ENCODE peak calls at places on chromosomes 3 and 15, in eight cellular contexts. One of them, this sample, is unnamed.

GRCh38 chr3:157231071-157231470 is 71.1 kb upstream of the CCNL1 start:
- DNase-seq in effector memory CD4-positive, alpha-beta T cell: no peak
- DNase-seq in cardiac muscle cell: no peak
- DNase-seq in GDM1: no peak
- DNase-seq in hepatocyte: no peak
- DNase-seq in occipital lobe: no peak
- DNase-seq in CD4-positive, alpha-beta T cell: no peak
- DNase-seq in T-helper 2 cell: no peak
- DNase-seq in this sample: no peak

GRCh38 chr3:50604628-50605588 is 6.7 kb downstream of the CISH start:
- DNase-seq in effector memory CD4-positive, alpha-beta T cell: no peak
- DNase-seq in cardiac muscle cell: no peak
- DNase-seq in GDM1: no peak
- DNase-seq in hepatocyte: no peak
- DNase-seq in occipital lobe: no peak
- DNase-seq in CD4-positive, alpha-beta T cell: no peak
- DNase-seq in T-helper 2 cell: no peak
- DNase-seq in this sample: no peak

GRCh38 chr3:10602769-10603768 is 97.7 kb upstream of the ATP2B2 start:
- DNase-seq in effector memory CD4-positive, alpha-beta T cell: peak; percentile 37
- DNase-seq in cardiac muscle cell: peak; percentile 82
- DNase-seq in GDM1: no peak
- DNase-seq in hepatocyte: no peak
- DNase-seq in occipital lobe: no peak
- DNase-seq in CD4-positive, alpha-beta T cell: peak; percentile 47
- DNase-seq in T-helper 2 cell: no peak
- DNase-seq in this sample: no peak

GRCh38 chr15:55627730-55628368 is 39.7 kb upstream of the PYGO1 start:
- DNase-seq in effector memory CD4-positive, alpha-beta T cell: no peak
- DNase-seq in cardiac muscle cell: no peak
- DNase-seq in GDM1: no peak
- DNase-seq in hepatocyte: peak; percentile 80
- DNase-seq in occipital lobe: no peak
- DNase-seq in CD4-positive, alpha-beta T cell: no peak
- DNase-seq in T-helper 2 cell: no peak
- DNase-seq in this sample: no peak

GRCh38 chr15:67048281-67049279 is 16.8 kb upstream of the SMAD3 start:
- DNase-seq in effector memory CD4-positive, alpha-beta T cell: no peak
- DNase-seq in cardiac muscle cell: no peak
- DNase-seq in GDM1: no peak
- DNase-seq in hepatocyte: peak; percentile 92
- DNase-seq in occipital lobe: no peak
- DNase-seq in CD4-positive, alpha-beta T cell: no peak
- DNase-seq in T-helper 2 cell: no peak
- DNase-seq in this sample: no peak

GRCh38 chr15:97840501-97840900 is 120.0 kb upstream of the ARRDC4 start:
- DNase-seq in effector memory CD4-positive, alpha-beta T cell: no peak
- DNase-seq in cardiac muscle cell: no peak
- DNase-seq in GDM1: no peak
- DNase-seq in hepatocyte: no peak
- DNase-seq in occipital lobe: no peak
- DNase-seq in CD4-positive, alpha-beta T cell: no peak
- DNase-seq in T-helper 2 cell: no peak
- DNase-seq in this sample: no peak

GRCh38 chr3:118196183-118196582 is 838.5 kb downstream of the IGSF11 start:
- DNase-seq in effector memory CD4-positive, alpha-beta T cell: no peak
- DNase-seq in cardiac muscle cell: no peak
- DNase-seq in GDM1: no peak
- DNase-seq in hepatocyte: no peak
- DNase-seq in occipital lobe: no peak
- DNase-seq in CD4-positive, alpha-beta T cell: no peak
- DNase-seq in T-helper 2 cell: no peak
- DNase-seq in this sample: no peak

GRCh38 chr3:44342191-44342790 is 3.7 kb downstream of the TCAIM start:
- DNase-seq in effector memory CD4-positive, alpha-beta T cell: no peak
- DNase-seq in cardiac muscle cell: no peak
- DNase-seq in GDM1: no peak
- DNase-seq in hepatocyte: peak; percentile 16
- DNase-seq in occipital lobe: no peak
- DNase-seq in CD4-positive, alpha-beta T cell: no peak
- DNase-seq in T-helper 2 cell: no peak
- DNase-seq in this sample: no peak

GRCh38 chr3:186193534-186194450 is 84.9 kb upstream of the ETV5 start:
- DNase-seq in effector memory CD4-positive, alpha-beta T cell: no peak
- DNase-seq in cardiac muscle cell: peak; percentile 61
- DNase-seq in GDM1: no peak
- DNase-seq in hepatocyte: peak; percentile 78
- DNase-seq in occipital lobe: no peak
- DNase-seq in CD4-positive, alpha-beta T cell: no peak
- DNase-seq in T-helper 2 cell: no peak
- DNase-seq in this sample: no peak

GRCh38 chr3:171829841-171830559 is 13.1 kb upstream of the TMEM212 start:
- DNase-seq in effector memory CD4-positive, alpha-beta T cell: no peak
- DNase-seq in cardiac muscle cell: peak; percentile 79
- DNase-seq in GDM1: no peak
- DNase-seq in hepatocyte: peak; percentile 85
- DNase-seq in occipital lobe: peak; percentile 27
- DNase-seq in CD4-positive, alpha-beta T cell: no peak
- DNase-seq in T-helper 2 cell: no peak
- DNase-seq in this sample: peak; percentile 54

GRCh38 chr15:99507732-99508571 is 57.8 kb upstream of the MEF2A start:
- DNase-seq in effector memory CD4-positive, alpha-beta T cell: no peak
- DNase-seq in cardiac muscle cell: no peak
- DNase-seq in GDM1: peak; percentile 35
- DNase-seq in hepatocyte: peak; percentile 31
- DNase-seq in occipital lobe: no peak
- DNase-seq in CD4-positive, alpha-beta T cell: no peak
- DNase-seq in T-helper 2 cell: no peak
- DNase-seq in this sample: no peak

GRCh38 chr3:44924102-44925084 is 50.0 kb downstream of the TGM4 start:
- DNase-seq in effector memory CD4-positive, alpha-beta T cell: no peak
- DNase-seq in cardiac muscle cell: no peak
- DNase-seq in GDM1: no peak
- DNase-seq in hepatocyte: no peak
- DNase-seq in occipital lobe: no peak
- DNase-seq in CD4-positive, alpha-beta T cell: no peak
- DNase-seq in T-helper 2 cell: no peak
- DNase-seq in this sample: no peak

GRCh38 chr15:69451951-69452701 is 492 bp upstream of the RPLP1 start:
- DNase-seq in effector memory CD4-positive, alpha-beta T cell: no peak
- DNase-seq in cardiac muscle cell: no peak
- DNase-seq in GDM1: no peak
- DNase-seq in hepatocyte: peak; percentile 15
- DNase-seq in occipital lobe: no peak
- DNase-seq in CD4-positive, alpha-beta T cell: peak; percentile 28
- DNase-seq in T-helper 2 cell: no peak
- DNase-seq in this sample: no peak

GRCh38 chr3:66236281-66236680 is 15.5 kb downstream of the SLC25A26 start:
- DNase-seq in effector memory CD4-positive, alpha-beta T cell: no peak
- DNase-seq in cardiac muscle cell: peak; percentile 36
- DNase-seq in GDM1: no peak
- DNase-seq in hepatocyte: peak; percentile 15
- DNase-seq in occipital lobe: no peak
- DNase-seq in CD4-positive, alpha-beta T cell: no peak
- DNase-seq in T-helper 2 cell: no peak
- DNase-seq in this sample: no peak

GRCh38 chr3:43629254-43629653 is 7.4 kb upstream of the ANO10 start:
- DNase-seq in effector memory CD4-positive, alpha-beta T cell: no peak
- DNase-seq in cardiac muscle cell: no peak
- DNase-seq in GDM1: no peak
- DNase-seq in hepatocyte: no peak
- DNase-seq in occipital lobe: no peak
- DNase-seq in CD4-positive, alpha-beta T cell: no peak
- DNase-seq in T-helper 2 cell: no peak
- DNase-seq in this sample: no peak

GRCh38 chr3:49602877-49603411 is 48.7 kb downstream of the BSN start:
- DNase-seq in effector memory CD4-positive, alpha-beta T cell: peak; percentile 44
- DNase-seq in cardiac muscle cell: no peak
- DNase-seq in GDM1: no peak
- DNase-seq in hepatocyte: no peak
- DNase-seq in occipital lobe: no peak
- DNase-seq in CD4-positive, alpha-beta T cell: peak; percentile 33
- DNase-seq in T-helper 2 cell: no peak
- DNase-seq in this sample: no peak

GRCh38 chr15:77419050-77419835 is 661 bp downstream of the PEAK1 start:
- DNase-seq in effector memory CD4-positive, alpha-beta T cell: peak; percentile 22
- DNase-seq in cardiac muscle cell: peak; percentile 66
- DNase-seq in GDM1: no peak
- DNase-seq in hepatocyte: peak; percentile 66
- DNase-seq in occipital lobe: peak; percentile 32
- DNase-seq in CD4-positive, alpha-beta T cell: peak; percentile 3
- DNase-seq in T-helper 2 cell: peak; percentile 10
- DNase-seq in this sample: no peak

GRCh38 chr3:4732974-4733373 is 239.8 kb downstream of the ITPR1 start:
- DNase-seq in effector memory CD4-positive, alpha-beta T cell: no peak
- DNase-seq in cardiac muscle cell: no peak
- DNase-seq in GDM1: no peak
- DNase-seq in hepatocyte: no peak
- DNase-seq in occipital lobe: no peak
- DNase-seq in CD4-positive, alpha-beta T cell: no peak
- DNase-seq in T-helper 2 cell: no peak
- DNase-seq in this sample: no peak

GRCh38 chr3:98657429-98657828 is 64.0 kb upstream of the CPOX start:
- DNase-seq in effector memory CD4-positive, alpha-beta T cell: no peak
- DNase-seq in cardiac muscle cell: peak; percentile 1
- DNase-seq in GDM1: no peak
- DNase-seq in hepatocyte: peak; percentile 65
- DNase-seq in occipital lobe: no peak
- DNase-seq in CD4-positive, alpha-beta T cell: peak; percentile 11
- DNase-seq in T-helper 2 cell: no peak
- DNase-seq in this sample: no peak

GRCh38 chr3:107699682-107700081 is 176.9 kb downstream of the BBX start:
- DNase-seq in effector memory CD4-positive, alpha-beta T cell: no peak
- DNase-seq in cardiac muscle cell: no peak
- DNase-seq in GDM1: no peak
- DNase-seq in hepatocyte: no peak
- DNase-seq in occipital lobe: no peak
- DNase-seq in CD4-positive, alpha-beta T cell: no peak
- DNase-seq in T-helper 2 cell: no peak
- DNase-seq in this sample: no peak

GRCh38 chr3:18679226-18679625 is 254.1 kb upstream of the SATB1 start:
- DNase-seq in effector memory CD4-positive, alpha-beta T cell: no peak
- DNase-seq in cardiac muscle cell: no peak
- DNase-seq in GDM1: no peak
- DNase-seq in hepatocyte: no peak
- DNase-seq in occipital lobe: no peak
- DNase-seq in CD4-positive, alpha-beta T cell: peak; percentile 7
- DNase-seq in T-helper 2 cell: no peak
- DNase-seq in this sample: no peak

GRCh38 chr3:30516238-30516637 is 90.2 kb upstream of the TGFBR2 start:
- DNase-seq in effector memory CD4-positive, alpha-beta T cell: no peak
- DNase-seq in cardiac muscle cell: no peak
- DNase-seq in GDM1: no peak
- DNase-seq in hepatocyte: no peak
- DNase-seq in occipital lobe: no peak
- DNase-seq in CD4-positive, alpha-beta T cell: no peak
- DNase-seq in T-helper 2 cell: no peak
- DNase-seq in this sample: no peak

GRCh38 chr3:149646181-149646766 is 11.6 kb downstream of the WWTR1 start:
- DNase-seq in effector memory CD4-positive, alpha-beta T cell: no peak
- DNase-seq in cardiac muscle cell: no peak
- DNase-seq in GDM1: no peak
- DNase-seq in hepatocyte: no peak
- DNase-seq in occipital lobe: no peak
- DNase-seq in CD4-positive, alpha-beta T cell: no peak
- DNase-seq in T-helper 2 cell: no peak
- DNase-seq in this sample: no peak

GRCh38 chr15:74655424-74655823 is 39.8 kb downstream of the CLK3 start:
- DNase-seq in effector memory CD4-positive, alpha-beta T cell: no peak
- DNase-seq in cardiac muscle cell: no peak
- DNase-seq in GDM1: no peak
- DNase-seq in hepatocyte: no peak
- DNase-seq in occipital lobe: no peak
- DNase-seq in CD4-positive, alpha-beta T cell: no peak
- DNase-seq in T-helper 2 cell: no peak
- DNase-seq in this sample: no peak

GRCh38 chr3:138331143-138331894 is 1.7 kb upstream of the NME9 start:
- DNase-seq in effector memory CD4-positive, alpha-beta T cell: no peak
- DNase-seq in cardiac muscle cell: no peak
- DNase-seq in GDM1: no peak
- DNase-seq in hepatocyte: no peak
- DNase-seq in occipital lobe: no peak
- DNase-seq in CD4-positive, alpha-beta T cell: no peak
- DNase-seq in T-helper 2 cell: no peak
- DNase-seq in this sample: no peak

GRCh38 chr3:189229421-189229820 is 57.6 kb downstream of the TPRG1 start:
- DNase-seq in effector memory CD4-positive, alpha-beta T cell: no peak
- DNase-seq in cardiac muscle cell: no peak
- DNase-seq in GDM1: no peak
- DNase-seq in hepatocyte: peak; percentile 11
- DNase-seq in occipital lobe: no peak
- DNase-seq in CD4-positive, alpha-beta T cell: no peak
- DNase-seq in T-helper 2 cell: no peak
- DNase-seq in this sample: no peak

GRCh38 chr3:160448845-160449659 is 534 bp downstream of the TRIM59 start:
- DNase-seq in effector memory CD4-positive, alpha-beta T cell: no peak
- DNase-seq in cardiac muscle cell: peak; percentile 17
- DNase-seq in GDM1: no peak
- DNase-seq in hepatocyte: no peak
- DNase-seq in occipital lobe: no peak
- DNase-seq in CD4-positive, alpha-beta T cell: no peak
- DNase-seq in T-helper 2 cell: no peak
- DNase-seq in this sample: no peak

GRCh38 chr3:50534721-50535330 is 31.4 kb upstream of the CACNA2D2 start:
- DNase-seq in effector memory CD4-positive, alpha-beta T cell: no peak
- DNase-seq in cardiac muscle cell: no peak
- DNase-seq in GDM1: no peak
- DNase-seq in hepatocyte: no peak
- DNase-seq in occipital lobe: no peak
- DNase-seq in CD4-positive, alpha-beta T cell: no peak
- DNase-seq in T-helper 2 cell: no peak
- DNase-seq in this sample: no peak

GRCh38 chr15:101017041-101017754 is 98.0 kb downstream of the LRRK1 start:
- DNase-seq in effector memory CD4-positive, alpha-beta T cell: no peak
- DNase-seq in cardiac muscle cell: peak; percentile 43
- DNase-seq in GDM1: no peak
- DNase-seq in hepatocyte: no peak
- DNase-seq in occipital lobe: no peak
- DNase-seq in CD4-positive, alpha-beta T cell: no peak
- DNase-seq in T-helper 2 cell: no peak
- DNase-seq in this sample: no peak

GRCh38 chr3:33919312-33919711 is 120.9 kb downstream of the PDCD6IP start:
- DNase-seq in effector memory CD4-positive, alpha-beta T cell: no peak
- DNase-seq in cardiac muscle cell: no peak
- DNase-seq in GDM1: no peak
- DNase-seq in hepatocyte: no peak
- DNase-seq in occipital lobe: no peak
- DNase-seq in CD4-positive, alpha-beta T cell: no peak
- DNase-seq in T-helper 2 cell: no peak
- DNase-seq in this sample: no peak